ENCODE peak calls at places on chromosomes 11 and 22, in nine cellular contexts. S is HFFc6, D is lower leg skin, O is fibroblast of pulmonary artery, Q is bronchial epithelial cell, Y is GM20000, F is H9, K is nephron progenitor cell, Z is hepatocyte. L is an unnamed sample.

GRCh38 chr11:8685306-8685705 is 2.7 kb downstream of the RPL27A start:
- DNase-seq in K (no peak), Q (no peak), Y (no peak), O (no peak), S (no peak), Z (no peak), F (no peak), D (no peak), L (no peak)

GRCh38 chr11:95556342-95557151 is 233.0 kb downstream of the FAM76B start:
- DNase-seq in Q (no peak), K (no peak), S (no peak), Z (peak; percentile 17), O (peak; percentile 43), D (no peak), Y (peak; percentile 32), F (no peak), L (no peak)

GRCh38 chr11:113077379-113077778 is 116.2 kb downstream of the NCAM1 start:
- DNase-seq in K (no peak), Q (no peak), Y (no peak), F (no peak), O (no peak), Z (no peak), S (no peak), D (no peak), L (no peak)

GRCh38 chr11:1699771-1700170 is 2.8 kb downstream of the KRTAP5-6 start:
- DNase-seq in S (no peak), K (no peak), Y (no peak), D (no peak), F (no peak), Z (no peak), Q (no peak), O (no peak), L (no peak)

GRCh38 chr11:61037694-61038093 is 64.6 kb upstream of the CD5 start:
- DNase-seq in K (no peak), Z (no peak), Y (no peak), Q (peak; percentile 60), D (no peak), F (no peak), O (peak; percentile 10), S (no peak), L (no peak)

GRCh38 chr11:70226967-70227366 is 23.9 kb downstream of the FADD start:
- DNase-seq in D (no peak), Q (no peak), K (peak; percentile 22), Y (no peak), F (peak; percentile 69), Z (no peak), S (no peak), O (no peak), L (no peak)

GRCh38 chr11:19276859-19277808 is 36.4 kb upstream of the E2F8 start:
- DNase-seq in Y (no peak), Z (peak; percentile 57), F (no peak), K (no peak), O (peak; percentile 9), S (no peak), Q (peak; percentile 96), D (no peak), L (no peak)

GRCh38 chr11:75355051-75355450 is 3.6 kb upstream of the ARRB1 start:
- DNase-seq in Q (no peak), D (no peak), K (no peak), F (no peak), Y (no peak), O (no peak), S (no peak), Z (no peak), L (no peak)

GRCh38 chr22:41003041-41003440 is 51.9 kb downstream of the RBX1 start:
- DNase-seq in Q (peak; percentile 21), F (no peak), D (no peak), Y (no peak), S (no peak), Z (peak; percentile 52), O (no peak), K (no peak), L (no peak)

GRCh38 chr11:108592591-108593213 is 866 bp downstream of the EXPH5 start:
- DNase-seq in Q (no peak), S (no peak), Z (peak; percentile 55), D (peak; percentile 91), K (peak; percentile 62), O (no peak), F (peak; percentile 40), Y (peak; percentile 41), L (peak; percentile 4)

GRCh38 chr22:25751174-25751581 is 9.2 kb downstream of the MYO18B start:
- DNase-seq in K (no peak), F (no peak), D (no peak), Z (no peak), Y (no peak), O (no peak), S (no peak), Q (no peak), L (no peak)

GRCh38 chr22:49550766-49551362 is 276.8 kb downstream of the BRD1 start:
- DNase-seq in D (peak; percentile 49), Y (no peak), O (no peak), S (no peak), Q (no peak), F (no peak), Z (no peak), K (no peak), L (no peak)

GRCh38 chr11:1925373-1926155 is 6.1 kb downstream of the TNNT3 start:
- DNase-seq in K (no peak), O (no peak), Q (no peak), S (no peak), Y (peak; percentile 17), F (no peak), Z (peak; percentile 3), D (no peak), L (no peak)

GRCh38 chr11:27174026-27174425 is 133.4 kb downstream of the BBOX1 start:
- DNase-seq in O (no peak), Y (no peak), Q (peak; percentile 100), F (no peak), S (no peak), K (no peak), Z (peak; percentile 54), D (no peak), L (no peak)

DNA sequence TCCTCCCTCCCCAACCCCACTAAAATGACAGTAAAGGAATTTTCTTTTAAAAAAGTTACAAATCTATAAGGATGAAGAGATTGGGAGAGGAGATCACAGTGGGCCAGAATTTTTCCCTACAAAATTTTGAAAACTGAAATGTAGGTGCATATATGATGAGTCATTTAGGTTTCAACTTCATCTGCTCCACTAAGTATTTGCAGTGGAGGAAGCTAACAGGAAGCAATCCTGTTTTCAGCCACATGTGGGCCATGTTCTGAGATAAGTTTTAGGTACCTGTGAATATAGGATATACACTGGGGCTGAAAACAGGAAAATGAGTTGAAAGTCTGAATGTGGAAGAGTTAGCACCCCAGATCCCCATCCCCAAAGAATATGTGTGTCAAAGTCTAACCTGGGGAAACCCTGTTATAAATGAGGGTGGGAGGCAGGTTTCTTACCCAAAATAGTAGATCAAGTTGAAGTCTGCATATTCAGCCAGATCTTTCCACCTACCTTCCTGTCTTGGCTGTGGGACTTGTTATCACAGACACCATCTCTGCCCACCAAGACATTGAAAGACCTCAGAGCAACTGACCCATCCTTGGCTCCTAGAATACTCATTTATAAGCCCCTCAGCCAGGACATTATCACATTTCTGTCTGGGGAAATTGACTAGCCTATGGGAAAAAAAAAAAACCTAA is 87.3 kb downstream of the PACS1 start:
- DNase-seq in K (no peak), S (peak; percentile 5), Z (no peak), Y (no peak), D (no peak), O (peak; percentile 33), F (no peak), Q (peak; percentile 26), L (no peak)
- TF ChIP-seq CTCF in K (no peak), S (peak; percentile 31), Z (no peak), Y (no peak), D (no peak), O (no peak), F (no peak), Q (no peak), L (no peak)

DNA sequence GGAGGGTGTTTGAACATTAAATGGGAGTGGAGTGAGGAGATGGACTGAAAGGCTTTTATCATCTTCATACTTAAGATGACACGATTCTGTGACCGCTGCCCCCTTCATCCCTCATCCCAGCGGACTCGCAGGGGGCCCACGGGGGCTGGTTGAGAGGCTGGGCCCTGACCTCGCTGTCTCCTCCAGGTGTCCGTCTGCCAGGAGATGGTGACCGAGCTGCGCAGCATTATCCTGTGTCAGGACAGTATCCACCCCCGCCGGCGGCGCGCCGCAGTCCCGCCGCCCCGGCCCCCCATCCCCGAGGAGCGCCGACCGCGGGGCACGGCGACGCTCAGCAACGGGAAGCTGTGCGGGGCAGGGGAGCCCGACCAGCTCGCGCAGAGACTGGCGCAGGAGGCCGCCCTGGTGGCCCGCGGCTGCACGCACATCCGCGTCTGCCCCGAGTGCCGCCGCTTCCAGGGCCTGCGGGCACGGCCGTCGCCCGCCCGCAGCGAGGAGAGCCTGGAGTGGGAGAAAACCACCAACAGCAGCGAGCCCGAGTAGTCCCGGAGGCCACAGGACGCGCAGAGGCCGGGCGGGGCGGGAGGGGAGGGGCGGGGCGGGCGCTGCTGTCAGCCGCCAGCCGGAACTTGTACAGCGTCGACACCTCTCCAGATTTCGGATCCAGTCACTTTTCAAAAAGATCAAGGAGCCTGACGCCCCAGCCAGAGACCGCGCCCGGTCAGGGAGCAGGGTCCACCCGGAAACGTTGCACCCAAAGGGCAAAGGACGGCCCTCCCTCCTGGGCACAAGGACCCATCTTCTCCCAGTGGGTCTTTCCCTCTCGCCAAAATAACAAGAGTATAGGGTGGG is 38.0 kb upstream of the TBCEL start:
- DNase-seq in O (peak; percentile 48), Y (peak; percentile 67), S (peak; percentile 21), K (peak; percentile 79), Q (peak; percentile 24), D (no peak), Z (peak; percentile 81), F (peak; percentile 73), L (peak; percentile 30)
- TF ChIP-seq CTCF in O (no peak), Y (no peak), S (peak; percentile 40), K (peak; percentile 34), Q (peak; percentile 28), D (no peak), Z (peak; percentile 26), F (peak; percentile 46), L (peak; percentile 51)

GRCh38 chr11:72228229-72228843 is 3.8 kb downstream of the INPPL1 start:
- DNase-seq in O (no peak), Z (peak; percentile 11), D (peak; percentile 84), S (no peak), F (peak; percentile 39), Y (no peak), Q (no peak), K (peak; percentile 25), L (no peak)
- TF ChIP-seq CTCF in O (peak; percentile 3), Z (no peak), D (no peak), S (no peak), F (no peak), Y (no peak), Q (peak; percentile 48), K (no peak), L (no peak)

DNA sequence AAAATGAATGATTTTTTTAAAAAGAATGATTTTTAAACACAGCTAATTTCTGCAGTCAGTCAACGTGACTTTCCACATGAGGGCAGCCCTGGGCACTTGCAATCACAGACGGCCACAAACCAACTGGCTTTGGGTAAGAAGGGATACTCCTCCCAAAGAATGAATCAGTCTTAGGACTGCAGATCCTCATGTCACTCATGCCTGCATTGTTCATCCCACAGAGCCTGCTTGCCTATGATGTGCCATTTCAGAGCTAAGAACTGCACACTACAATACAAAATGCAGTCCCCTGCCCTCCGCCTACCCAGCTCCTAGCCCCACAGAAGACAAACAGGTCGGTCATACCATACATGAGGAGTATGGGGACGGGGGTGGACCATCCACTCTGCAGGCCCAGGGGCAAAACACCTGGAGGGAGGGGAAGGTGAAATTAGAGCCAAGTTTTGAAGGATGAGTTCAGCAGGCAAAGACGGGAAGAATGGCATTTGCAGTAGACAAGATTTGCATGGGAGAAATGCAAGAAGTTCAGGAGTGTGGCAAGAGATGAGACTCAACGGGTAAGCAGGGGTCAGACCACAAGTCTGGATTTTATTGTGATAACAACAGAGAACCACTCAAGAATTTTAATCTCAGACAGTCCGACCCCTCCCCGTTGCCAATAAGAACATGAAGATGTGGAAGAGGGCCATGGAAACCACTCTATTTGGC is 24.7 kb downstream of the PACSIN2 start:
- DNase-seq in O (peak; percentile 90), D (no peak), Q (peak; percentile 90), K (no peak), S (peak; percentile 92), F (no peak), Y (no peak), Z (peak; percentile 72), L (no peak)
- TF ChIP-seq CTCF in O (peak; percentile 56), D (no peak), Q (peak; percentile 63), K (no peak), S (peak; percentile 74), F (peak; percentile 49), Y (no peak), Z (peak; percentile 44), L (peak; percentile 50)